ENCODE peak calls at places on chromosomes 16 and 17, in ten cellular contexts. V, J, Z, B, Q, X, E, T, A and C are unnamed samples.
A peak's percentile ranks its signal among the peaks of the same experiment; 100 is the strongest.

GRCh38 chr16:68668266-68668665 is 23.2 kb downstream of the CDH3 start:
- DNase-seq in J (no peak), B (no peak), E (no peak), V (no peak), X (no peak), T (no peak), Z (no peak), Q (no peak), A (peak; percentile 87), C (no peak)

GRCh38 chr17:48577330-48577945 is 712 bp downstream of the HOXB4 start:
- DNase-seq in X (no peak), J (no peak), V (no peak), E (no peak), Q (no peak), A (no peak), T (no peak), Z (no peak), B (no peak), C (no peak)

GRCh38 chr16:31350275-31351005 is 4.5 kb upstream of the ITGAX start:
- DNase-seq in X (no peak), B (no peak), V (no peak), T (peak; percentile 28), A (no peak), Q (peak; percentile 73), Z (no peak), J (peak; percentile 79), E (peak; percentile 45), C (no peak)

GRCh38 chr17:9880582-9880999 is 24.5 kb downstream of the RCVRN start:
- DNase-seq in B (no peak), Z (no peak), Q (no peak), T (no peak), J (peak; percentile 43), X (no peak), A (peak; percentile 46), V (peak; percentile 35), E (no peak), C (no peak)

GRCh38 chr17:74759243-74759801 is 10.9 kb downstream of the NHERF1 start:
- DNase-seq in Q (no peak), J (no peak), X (no peak), E (no peak), Z (no peak), V (no peak), T (no peak), A (no peak), B (no peak), C (no peak)

GRCh38 chr16:75169899-75170405 is 21.6 kb downstream of the ZFP1 start:
- DNase-seq in Q (no peak), Z (no peak), X (no peak), J (no peak), B (no peak), V (no peak), T (no peak), E (no peak), A (no peak), C (no peak)

GRCh38 chr17:70434536-70435490 is 265.5 kb downstream of the KCNJ2 start:
- DNase-seq in Q (no peak), V (no peak), T (no peak), A (no peak), X (no peak), E (no peak), B (no peak), J (no peak), Z (no peak), C (no peak)

GRCh38 chr16:17658881-17659280 is 188.1 kb upstream of the XYLT1 start:
- DNase-seq in B (no peak), J (no peak), X (no peak), Z (no peak), Q (no peak), T (no peak), A (no peak), V (no peak), E (no peak), C (no peak)

GRCh38 chr16:19559242-19559910 is 3.9 kb downstream of the VPS35L start:
- DNase-seq in E (no peak), X (no peak), A (peak; percentile 67), Q (no peak), B (no peak), T (no peak), J (no peak), V (no peak), Z (no peak), C (peak; percentile 48)

GRCh38 chr16:49345829-49346228 is 27.8 kb upstream of the C16orf78 start:
- DNase-seq in A (no peak), E (no peak), Z (no peak), V (no peak), J (no peak), Q (no peak), X (peak; percentile 67), B (no peak), T (no peak), C (no peak)

GRCh38 chr16:31081428-31082351 is 7.1 kb downstream of the PRSS53 start:
- DNase-seq in J (no peak), E (no peak), V (no peak), X (no peak), T (no peak), Q (no peak), A (no peak), B (no peak), Z (no peak), C (no peak)

GRCh38 chr17:1379930-1380313 is 20.1 kb downstream of the YWHAE start:
- DNase-seq in A (no peak), B (no peak), Z (no peak), E (no peak), X (no peak), T (no peak), Q (no peak), J (no peak), V (no peak), C (no peak)

GRCh38 chr17:28725166-28725659 is 820 bp downstream of the TLCD1 start:
- DNase-seq in X (no peak), T (no peak), B (no peak), E (no peak), A (peak; percentile 70), Z (no peak), V (no peak), Q (no peak), J (no peak), C (peak; percentile 53)

GRCh38 chr16:48499822-48500440 is 110.0 kb downstream of the N4BP1 start:
- DNase-seq in Q (no peak), B (peak; percentile 30), T (peak; percentile 72), Z (no peak), V (peak; percentile 22), E (peak; percentile 60), A (peak; percentile 79), X (no peak), J (no peak), C (peak; percentile 34)

GRCh38 chr16:29198231-29198630 is 208.3 kb downstream of the NPIPB11 start:
- DNase-seq in Q (no peak), A (no peak), J (no peak), Z (no peak), B (no peak), T (no peak), E (peak; percentile 18), X (no peak), V (no peak), C (no peak)

GRCh38 chr16:64421515-64421914 is 700.3 kb downstream of the CDH11 start:
- DNase-seq in J (no peak), T (no peak), Q (no peak), V (no peak), Z (no peak), X (no peak), E (no peak), A (no peak), B (no peak), C (no peak)

GRCh38 chr16:88915639-88916327 is 49.3 kb upstream of the PABPN1L start:
- DNase-seq in J (no peak), T (no peak), Q (no peak), E (no peak), A (no peak), B (no peak), V (no peak), Z (no peak), X (no peak), C (no peak)

GRCh38 chr17:43779145-43780125 is 658 bp upstream of the DUSP3 start:
- DNase-seq in E (peak; percentile 48), Z (no peak), J (no peak), A (no peak), Q (no peak), B (no peak), T (no peak), V (no peak), X (peak; percentile 49), C (peak; percentile 52)

GRCh38 chr16:23679274-23679985 is 741 bp downstream of the PLK1 start:
- DNase-seq in T (no peak), Z (no peak), A (no peak), B (no peak), E (no peak), X (peak; percentile 60), J (peak; percentile 50), Q (peak; percentile 61), V (no peak), C (peak; percentile 70)

GRCh38 chr16:10581507-10581906 is 1.1 kb upstream of the EMP2 start:
- DNase-seq in E (no peak), Q (no peak), T (no peak), Z (no peak), A (no peak), X (no peak), J (no peak), B (no peak), V (no peak), C (no peak)

GRCh38 chr17:9575381-9576072 is at the start of gene STX8:
- DNase-seq in E (peak; percentile 91), B (peak; percentile 95), A (peak; percentile 89), V (no peak), T (peak; percentile 96), Q (peak; percentile 97), J (peak; percentile 92), X (peak; percentile 88), Z (peak; percentile 36), C (peak; percentile 82)

GRCh38 chr17:17141860-17142552 is 64.1 kb downstream of the PLD6 start:
- DNase-seq in Q (no peak), B (peak; percentile 28), E (no peak), Z (no peak), A (peak; percentile 25), X (peak; percentile 77), V (no peak), T (peak; percentile 70), J (no peak), C (peak; percentile 72)

GRCh38 chr16:86072328-86073102 is 173.6 kb downstream of the IRF8 start:
- DNase-seq in V (peak; percentile 0), T (peak; percentile 83), B (peak; percentile 76), A (peak; percentile 57), J (peak; percentile 46), X (peak; percentile 78), Z (peak; percentile 24), E (peak; percentile 51), Q (no peak), C (peak; percentile 78)

GRCh38 chr16:48434653-48435318 is 49.6 kb upstream of the SIAH1 start:
- DNase-seq in V (no peak), Z (no peak), T (no peak), A (no peak), E (no peak), J (peak; percentile 50), X (no peak), Q (peak; percentile 54), B (no peak), C (no peak)

GRCh38 chr17:31491794-31492171 is 100.3 kb downstream of the RAB11FIP4 start:
- DNase-seq in X (no peak), A (no peak), T (no peak), E (no peak), J (no peak), Z (no peak), Q (no peak), B (peak; percentile 86), V (no peak), C (no peak)

GRCh38 chr16:77963185-77964044 is 58.9 kb upstream of the CLEC3A start:
- DNase-seq in Q (no peak), J (no peak), V (no peak), B (no peak), E (no peak), A (no peak), T (no peak), Z (no peak), X (peak; percentile 36), C (no peak)

GRCh38 chr16:47873434-47873833 is 282.4 kb downstream of the ABCC12 start:
- DNase-seq in T (no peak), V (no peak), X (peak; percentile 30), Q (no peak), B (no peak), A (no peak), Z (no peak), J (no peak), E (no peak), C (peak; percentile 28)

GRCh38 chr17:6261496-6261895 is 173.4 kb downstream of the AIPL1 start:
- DNase-seq in X (no peak), A (no peak), V (no peak), T (no peak), B (no peak), E (no peak), Q (no peak), J (no peak), Z (no peak), C (no peak)